ENCODE peak calls at places on chromosomes 13 and 19, in four cellular contexts. V, H, G and U are unnamed samples.

GRCh38 chr19:40974633-40975037 is 16.4 kb upstream of the CYP2B6 start:
- DNase-seq in V (peak; percentile 85), H (peak; percentile 36), G (peak; percentile 3), U (peak; percentile 37)

GRCh38 chr13:93603043-93603442 is 376.4 kb downstream of the GPC6 start:
- DNase-seq in V (no peak), H (no peak), G (no peak), U (no peak)

GRCh38 chr13:48567521-48568331 is 34.8 kb upstream of the RCBTB2 start:
- DNase-seq in V (no peak), H (peak; percentile 83), G (no peak), U (no peak)

GRCh38 chr19:14400913-14401312 is 18.2 kb downstream of the DDX39A start:
- DNase-seq in V (no peak), H (no peak), G (peak; percentile 49), U (no peak)

GRCh38 chr19:708154-709141 is at the start of gene PALM:
- DNase-seq in V (peak; percentile 64), H (no peak), G (no peak), U (no peak)

GRCh38 chr13:22107549-22107948 is 436.7 kb downstream of the FGF9 start:
- DNase-seq in V (no peak), H (no peak), G (no peak), U (no peak)

GRCh38 chr19:18168673-18169381 is 4.8 kb upstream of the IFI30 start:
- DNase-seq in V (no peak), H (no peak), G (no peak), U (no peak)

GRCh38 chr13:31629085-31629785 is 110.1 kb upstream of the RXFP2 start:
- DNase-seq in V (no peak), H (no peak), G (no peak), U (no peak)

GRCh38 chr13:45863716-45864590 is 12.4 kb upstream of the SIAH3 start:
- DNase-seq in V (no peak), H (no peak), G (no peak), U (no peak)

GRCh38 chr19:54388001-54388802 is 23.5 kb upstream of the LAIR1 start:
- DNase-seq in V (no peak), H (peak; percentile 78), G (no peak), U (no peak)

GRCh38 chr13:94309997-94310842 is 169.3 kb downstream of the DCT start:
- DNase-seq in V (no peak), H (no peak), G (no peak), U (no peak)

GRCh38 chr19:43316591-43317319 is 36.7 kb upstream of the CD177 start:
- DNase-seq in V (peak; percentile 77), H (no peak), G (no peak), U (no peak)

GRCh38 chr19:51354742-51355148 is 11.4 kb downstream of the ETFB start:
- DNase-seq in V (no peak), H (no peak), G (no peak), U (no peak)

GRCh38 chr13:37944476-37945442 is 75.2 kb upstream of the TRPC4 start:
- DNase-seq in V (peak; percentile 22), H (no peak), G (no peak), U (no peak)

GRCh38 chr13:51846756-51847155 is 1.8 kb upstream of the TMEM272 start:
- DNase-seq in V (no peak), H (no peak), G (no peak), U (no peak)

GRCh38 chr13:51841732-51842131 is 3.2 kb downstream of the TMEM272 start:
- DNase-seq in V (no peak), H (no peak), G (no peak), U (no peak)

GRCh38 chr13:51843529-51843928 is 1.4 kb downstream of the TMEM272 start:
- DNase-seq in V (no peak), H (no peak), G (no peak), U (no peak)

GRCh38 chr13:51845574-51846318 is 769 bp upstream of the TMEM272 start:
- DNase-seq in V (no peak), H (no peak), G (no peak), U (no peak)

DNA sequence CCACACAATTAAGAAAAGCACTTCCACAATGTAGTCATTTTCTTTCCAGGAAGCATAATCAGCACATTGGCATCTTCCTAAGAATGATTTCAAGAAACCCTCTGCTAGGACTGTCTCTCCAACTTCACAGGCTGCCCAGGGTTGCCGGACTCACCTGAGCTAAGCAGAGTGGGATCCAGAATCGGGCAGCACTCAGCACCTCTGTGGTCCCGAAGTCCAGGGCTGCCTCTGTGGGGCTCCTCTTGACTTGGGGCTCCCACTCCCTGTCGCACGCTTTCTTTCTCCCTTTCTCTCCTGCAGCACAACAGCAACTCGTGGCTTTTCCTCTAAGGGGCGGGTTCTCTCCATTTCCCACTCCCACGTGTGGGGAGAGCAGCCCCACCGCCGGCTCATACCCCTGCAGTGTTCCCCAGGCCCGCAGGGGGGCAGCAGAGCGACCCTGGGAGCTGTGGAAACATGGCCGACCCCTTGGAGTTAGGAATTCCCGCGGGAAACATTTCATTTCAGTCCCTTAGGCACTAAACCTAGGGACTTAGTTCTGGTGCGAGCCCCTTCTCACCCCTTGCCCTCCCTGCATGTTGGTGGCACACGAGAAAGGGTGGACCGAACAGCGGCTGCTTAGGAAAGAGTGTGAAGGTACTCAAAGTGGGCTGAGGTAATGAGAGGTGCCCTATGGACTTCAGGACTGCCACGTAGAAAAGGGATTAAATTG is at the start of gene TMEM272:
- DNase-seq in V (peak; percentile 70), H (no peak), G (no peak), U (peak; percentile 41)
- TF ChIP-seq SPI1 in V (no peak), H (no peak), G (no peak), U (no peak)

GRCh38 chr13:68988176-68988575 is 1119.5 kb upstream of the ATXN8OS start:
- DNase-seq in V (no peak), H (no peak), G (no peak), U (no peak)

GRCh38 chr13:68987585-68987984 is 1120.0 kb upstream of the ATXN8OS start:
- DNase-seq in V (no peak), H (no peak), G (no peak), U (no peak)

GRCh38 chr13:68982961-68983619 is 1124.5 kb upstream of the ATXN8OS start:
- DNase-seq in V (no peak), H (no peak), G (no peak), U (no peak)

DNA sequence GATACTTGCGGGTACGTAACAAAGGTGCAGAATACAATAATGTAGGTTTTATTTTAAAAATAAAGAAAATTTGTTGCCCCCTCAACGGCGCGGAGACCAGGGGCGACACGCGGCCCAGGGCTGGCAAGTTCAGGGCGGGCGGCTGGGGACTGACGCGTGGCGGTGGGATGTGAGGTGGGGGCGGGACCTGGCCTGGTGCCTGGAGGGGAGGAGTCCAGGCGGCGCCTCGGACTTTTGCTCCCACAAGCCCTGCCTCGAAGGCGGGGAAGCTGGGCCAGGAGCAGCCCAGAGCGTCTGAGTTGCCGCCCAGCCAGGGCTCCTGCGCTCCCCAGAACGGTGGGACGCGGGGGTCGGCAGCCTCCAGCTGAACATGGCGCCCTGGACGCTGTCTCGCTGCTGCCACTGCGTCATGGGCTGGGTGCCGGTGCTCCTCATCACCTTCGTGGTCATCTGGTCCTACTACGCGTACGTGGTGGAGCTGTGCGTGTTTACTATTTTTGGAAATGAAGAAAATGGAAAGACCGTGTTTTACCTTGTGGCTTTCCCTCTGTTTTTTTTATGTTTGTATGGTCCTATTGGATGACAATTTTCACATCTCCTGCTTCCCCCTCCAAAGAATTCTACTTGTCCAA is 1122.8 kb upstream of the ATXN8OS start:
- DNase-seq in V (peak; percentile 64), H (no peak), G (no peak), U (no peak)
- TF ChIP-seq SPI1 in V (no peak), H (no peak), G (no peak), U (no peak)

DNA sequence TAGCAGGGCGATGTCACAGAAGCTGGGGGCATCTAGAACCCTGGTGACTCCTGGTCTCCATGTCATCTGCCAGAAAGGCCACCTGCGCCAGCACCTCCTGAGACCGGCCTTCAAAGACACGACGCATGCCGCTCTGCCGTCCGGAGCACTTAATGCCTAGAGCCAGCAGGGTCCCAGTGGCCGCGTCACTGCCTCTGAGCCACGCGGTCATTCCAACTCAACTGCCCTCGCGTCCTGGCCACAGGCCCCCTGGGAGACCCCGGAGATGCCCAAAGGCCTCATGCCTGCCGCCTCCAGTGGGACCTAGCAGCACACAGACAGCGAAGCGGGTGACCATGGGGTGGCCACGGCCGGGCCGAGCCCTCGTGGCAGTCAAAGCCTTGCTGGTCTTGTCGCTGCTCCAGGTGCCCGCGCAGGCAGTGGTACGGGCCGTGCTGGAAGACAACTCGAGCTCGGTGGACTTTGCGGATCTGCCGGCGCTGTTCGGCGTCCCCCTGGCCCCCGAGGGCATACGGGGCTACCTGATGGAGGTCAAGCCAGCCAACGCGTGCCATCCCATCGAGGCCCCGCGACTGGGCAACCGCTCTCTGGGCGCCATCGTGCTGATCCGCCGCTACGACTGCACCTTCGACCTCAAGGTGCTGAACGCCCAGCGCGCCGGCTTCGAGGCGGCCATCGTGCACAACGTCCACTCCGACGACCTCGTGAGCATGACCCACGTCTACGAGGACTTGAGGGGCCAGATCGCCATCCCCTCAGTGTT is at the start of gene ZNRF4:
- DNase-seq in V (no peak), H (no peak), G (no peak), U (no peak)
- TF ChIP-seq SPI1 in V (no peak), H (no peak), G (no peak), U (no peak)

GRCh38 chr19:22116760-22117159 is 64.5 kb downstream of the ZNF257 start:
- DNase-seq in V (no peak), H (no peak), G (no peak), U (no peak)
- TF ChIP-seq SPI1 in V (no peak), H (no peak), G (no peak), U (no peak)